ENCODE peak calls at places on chromosomes 13 and 19, in eight cellular contexts. Y is heart left ventricle, C is left ventricle myocardium inferior, Q is fibroblast of lung, U is esophagus squamous epithelium, O is tibial artery, K is lung, V is heart right ventricle. H is an unnamed sample.

GRCh38 chr13:37074703-37075102 is 15.2 kb upstream of the SUPT20H start:
- DNase-seq in K (no peak), C (no peak), Y (no peak), Q (peak; percentile 50), V (no peak), O (no peak), U (no peak), H (no peak)

GRCh38 chr13:57087006-57087405 is 53.7 kb upstream of the PRR20A start:
- DNase-seq in V (no peak), U (no peak), O (no peak), K (no peak), C (no peak), Q (no peak), Y (no peak), H (no peak)

GRCh38 chr19:19300613-19301012 is 19.7 kb downstream of the SUGP1 start:
- DNase-seq in V (no peak), K (no peak), C (no peak), Y (no peak), O (no peak), U (no peak), Q (no peak), H (no peak)

GRCh38 chr13:97539651-97540230 is 105.8 kb downstream of the RAP2A start:
- DNase-seq in K (no peak), C (no peak), Y (no peak), U (no peak), V (no peak), Q (peak; percentile 56), O (no peak), H (no peak)

GRCh38 chr13:44649118-44649455 is 73.0 kb upstream of the TSC22D1 start:
- DNase-seq in C (no peak), U (no peak), Y (no peak), K (no peak), Q (no peak), O (no peak), V (no peak), H (no peak)

GRCh38 chr19:37933965-37934364 is 27.0 kb downstream of the SIPA1L3 start:
- DNase-seq in Y (peak; percentile 68), C (peak; percentile 62), Q (peak; percentile 86), U (no peak), K (no peak), V (peak; percentile 53), O (no peak), H (no peak)

GRCh38 chr13:28716511-28716910 is 2.3 kb downstream of the SLC46A3 start:
- DNase-seq in V (peak; percentile 74), Q (peak; percentile 40), O (no peak), U (no peak), K (peak; percentile 69), Y (peak; percentile 72), C (peak; percentile 30), H (no peak)

GRCh38 chr13:25982908-25983307 is 68.9 kb downstream of the SHISA2 start:
- DNase-seq in O (no peak), Q (no peak), Y (no peak), U (no peak), V (no peak), C (no peak), K (no peak), H (no peak)

GRCh38 chr13:97295279-97296182 is 73.4 kb downstream of the MBNL2 start:
- DNase-seq in O (no peak), K (no peak), Y (no peak), V (no peak), Q (peak; percentile 84), C (no peak), U (no peak), H (no peak)

GRCh38 chr13:69374036-69374435 is 733.6 kb upstream of the ATXN8OS start:
- DNase-seq in V (no peak), U (no peak), C (no peak), Q (no peak), Y (no peak), K (no peak), O (no peak), H (no peak)

GRCh38 chr19:3125900-3126524 is 9.8 kb upstream of the GNA15 start:
- DNase-seq in U (no peak), O (no peak), V (peak; percentile 58), Q (peak; percentile 16), K (peak; percentile 73), C (peak; percentile 48), Y (no peak), H (peak; percentile 73)

GRCh38 chr13:27783111-27783510 is 9.2 kb upstream of the GSX1 start:
- DNase-seq in C (no peak), V (no peak), K (no peak), Q (peak; percentile 3), Y (no peak), U (no peak), O (no peak), H (no peak)

GRCh38 chr13:22278336-22278929 is 607.6 kb downstream of the FGF9 start:
- DNase-seq in Y (peak; percentile 36), U (no peak), Q (no peak), C (peak; percentile 33), V (peak; percentile 55), K (peak; percentile 58), O (peak; percentile 42), H (no peak)

GRCh38 chr19:15263361-15263985 is 31.2 kb upstream of the EPHX3 start:
- DNase-seq in O (no peak), Y (no peak), V (no peak), K (no peak), U (no peak), C (no peak), Q (no peak), H (no peak)

GRCh38 chr13:30869491-30869890 is 36.6 kb upstream of the MEDAG start:
- DNase-seq in O (no peak), C (peak; percentile 43), Y (no peak), U (no peak), Q (peak; percentile 61), V (no peak), K (no peak), H (no peak)

GRCh38 chr13:51158923-51159322 is 47.8 kb upstream of the C13orf42 start:
- DNase-seq in K (no peak), V (no peak), C (no peak), Q (peak; percentile 21), Y (no peak), U (no peak), O (no peak), H (no peak)

GRCh38 chr19:33214621-33215020 is 11.0 kb downstream of the SLC7A10 start:
- DNase-seq in U (no peak), O (no peak), Y (no peak), K (no peak), Q (peak; percentile 19), V (no peak), C (no peak), H (no peak)

GRCh38 chr19:49767380-49767779 is 579 bp downstream of the AP2A1 start:
- DNase-seq in O (no peak), Y (no peak), Q (no peak), U (no peak), V (no peak), K (no peak), C (no peak), H (no peak)

GRCh38 chr13:34696741-34697140 is 245.3 kb upstream of the NBEA start:
- DNase-seq in C (no peak), K (no peak), U (no peak), V (no peak), Q (no peak), Y (no peak), O (no peak), H (no peak)

GRCh38 chr19:45340232-45340898 is at the start of gene KLC3:
- DNase-seq in V (no peak), Y (no peak), K (no peak), Q (no peak), C (no peak), U (no peak), O (no peak), H (no peak)

GRCh38 chr13:66210677-66211076 is 1019.5 kb downstream of the PCDH9 start:
- DNase-seq in Q (peak; percentile 98), C (no peak), V (no peak), K (no peak), O (no peak), U (no peak), Y (no peak), H (no peak)

GRCh38 chr13:109271061-109271460 is 515.3 kb downstream of the IRS2 start:
- DNase-seq in Q (no peak), V (no peak), K (no peak), U (no peak), Y (no peak), C (no peak), O (no peak), H (no peak)

GRCh38 chr19:12217332-12217731 is 54.4 kb downstream of the ZNF136 start:
- DNase-seq in K (no peak), C (no peak), Y (no peak), Q (no peak), V (no peak), U (no peak), O (no peak), H (no peak)
- H3K9me3 ChIP-seq in K (peaks cover 14% of the 10 kb centered on the region), C (peaks cover 69% of the 10 kb centered on the region), Y (peaks cover 7% of the 10 kb centered on the region), Q (no peaks in the 10 kb centered on the region), V (peaks cover 15% of the 10 kb centered on the region), U (peaks cover 44% of the 10 kb centered on the region), O (peaks cover 73% of the 10 kb centered on the region), H (peaks cover 32% of the 10 kb centered on the region)

DNA sequence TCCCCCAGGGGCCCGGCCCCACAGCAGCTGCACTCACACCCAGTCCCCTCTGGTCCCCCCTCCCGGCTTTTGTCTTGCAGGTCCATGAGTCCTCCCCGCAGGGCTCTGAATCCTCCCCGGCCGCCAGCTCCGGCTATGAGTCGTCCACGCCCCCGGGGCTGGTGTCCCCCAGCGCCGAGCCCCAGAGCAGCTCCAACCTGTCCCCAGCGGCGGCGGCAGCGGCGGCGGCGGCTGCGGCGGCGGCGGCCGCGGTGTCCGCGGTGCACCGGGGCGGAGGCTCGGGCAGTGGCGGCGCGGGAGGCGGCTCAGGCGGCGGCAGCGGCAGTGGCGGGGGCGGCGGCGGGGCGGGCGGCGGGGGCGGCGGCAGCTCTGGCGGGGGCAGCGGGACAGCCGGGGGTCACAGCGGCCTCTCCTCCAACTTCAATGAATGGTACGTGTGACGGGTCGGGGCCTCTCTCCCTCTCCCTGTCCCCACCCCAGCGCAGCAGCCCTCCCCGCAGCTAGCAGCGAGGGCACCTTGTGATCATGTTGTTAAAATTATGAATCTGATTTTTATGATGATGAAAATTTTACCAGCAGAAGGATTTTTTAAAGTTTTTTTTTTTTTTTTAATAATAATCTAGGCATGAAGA is 3.8 kb downstream of the ZIC2 start:
- DNase-seq in V (no peak), U (no peak), C (no peak), K (no peak), O (no peak), Y (no peak), Q (no peak), H (no peak)
- H3K4me1 ChIP-seq in V (peaks cover 48% of the 10 kb centered on the region), U (peaks cover 16% of the 10 kb centered on the region), C (peaks cover 41% of the 10 kb centered on the region), K (no peaks in the 10 kb centered on the region), O (peaks cover 48% of the 10 kb centered on the region), Y (peaks cover 12% of the 10 kb centered on the region), Q (no peaks in the 10 kb centered on the region), H (peaks cover 56% of the 10 kb centered on the region)

DNA sequence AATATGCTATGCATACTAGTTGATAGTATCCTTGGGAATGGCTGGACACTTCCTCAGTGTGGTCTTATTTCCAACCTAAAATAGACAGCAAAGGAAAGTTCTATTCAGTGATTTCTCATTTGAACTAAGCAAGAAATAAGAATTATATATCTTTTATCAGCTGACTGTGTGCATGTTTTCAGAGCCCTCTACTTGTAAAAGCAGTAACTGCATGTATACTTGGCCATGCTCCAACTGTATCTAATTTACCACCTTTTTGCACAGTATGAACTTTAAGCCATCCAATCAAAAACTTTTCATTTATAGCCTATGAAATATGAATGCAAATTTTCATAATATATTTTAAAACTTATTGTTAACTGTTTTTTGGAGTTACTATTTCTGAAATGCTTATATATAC is 136.4 kb upstream of the PCDH9 start:
- DNase-seq in O (no peak), Q (peak; percentile 14), U (no peak), V (no peak), K (no peak), C (no peak), Y (no peak), H (no peak)
- TF ChIP-seq CTCF in O (no peak), Q (no peak), U (no peak), V (no peak), K (no peak), C (no peak), Y (no peak), H (no peak)

GRCh38 chr19:23914402-23915286 is at the start of gene ZNF726:
- DNase-seq in V (peak; percentile 92), Y (peak; percentile 87), U (peak; percentile 57), O (peak; percentile 87), K (peak; percentile 93), C (peak; percentile 84), Q (peak; percentile 93), H (peak; percentile 95)
- H3K9me3 ChIP-seq in V (no peaks in the 10 kb centered on the region), Y (no peaks in the 10 kb centered on the region), U (no peaks in the 10 kb centered on the region), O (no peaks in the 10 kb centered on the region), K (no peaks in the 10 kb centered on the region), C (no peaks in the 10 kb centered on the region), Q (no peaks in the 10 kb centered on the region), H (no peaks in the 10 kb centered on the region)

H was measured in suprapubic skin.